ENCODE peak calls at places on chromosomes 12 and 14, in six cellular contexts. One of them, this sample, is unnamed.

GRCh38 chr14:32038876-32039275 is 38.2 kb upstream of the ARHGAP5 start:
- DNase-seq in lower leg skin: no peak
- DNase-seq in dorsolateral prefrontal cortex: no peak
- DNase-seq in naive thymus-derived CD4-positive, alpha-beta T cell: no peak
- DNase-seq in upper lobe of right lung: no peak
- DNase-seq in AG09309: no peak
- DNase-seq in this sample: no peak

GRCh38 chr14:64721391-64721791 is 17.2 kb downstream of the PLEKHG3 start:
- DNase-seq in lower leg skin: no peak
- DNase-seq in dorsolateral prefrontal cortex: no peak
- DNase-seq in naive thymus-derived CD4-positive, alpha-beta T cell: no peak
- DNase-seq in upper lobe of right lung: no peak
- DNase-seq in AG09309: peak
- DNase-seq in this sample: peak

GRCh38 chr12:128055567-128055966 is 211.4 kb upstream of the TMEM132C start:
- DNase-seq in lower leg skin: no peak
- DNase-seq in dorsolateral prefrontal cortex: no peak
- DNase-seq in naive thymus-derived CD4-positive, alpha-beta T cell: no peak
- DNase-seq in upper lobe of right lung: no peak
- DNase-seq in AG09309: no peak
- DNase-seq in this sample: peak

GRCh38 chr14:105021656-105022275 is 883 bp upstream of the CDCA4 start:
- DNase-seq in lower leg skin: no peak
- DNase-seq in dorsolateral prefrontal cortex: peak
- DNase-seq in naive thymus-derived CD4-positive, alpha-beta T cell: no peak
- DNase-seq in upper lobe of right lung: peak
- DNase-seq in AG09309: no peak
- DNase-seq in this sample: peak

GRCh38 chr12:51591020-51591901 is at the start of gene SCN8A:
- DNase-seq in lower leg skin: peak
- DNase-seq in dorsolateral prefrontal cortex: peak
- DNase-seq in naive thymus-derived CD4-positive, alpha-beta T cell: peak
- DNase-seq in upper lobe of right lung: peak
- DNase-seq in AG09309: no peak
- DNase-seq in this sample: peak

GRCh38 chr14:20632831-20633771 is 8.4 kb downstream of the OR6S1 start:
- DNase-seq in lower leg skin: no peak
- DNase-seq in dorsolateral prefrontal cortex: no peak
- DNase-seq in naive thymus-derived CD4-positive, alpha-beta T cell: peak
- DNase-seq in upper lobe of right lung: no peak
- DNase-seq in AG09309: no peak
- DNase-seq in this sample: peak

GRCh38 chr14:69712637-69713088 is 54.3 kb upstream of the SRSF5 start:
- DNase-seq in lower leg skin: peak
- DNase-seq in dorsolateral prefrontal cortex: no peak
- DNase-seq in naive thymus-derived CD4-positive, alpha-beta T cell: no peak
- DNase-seq in upper lobe of right lung: peak
- DNase-seq in AG09309: no peak
- DNase-seq in this sample: peak

GRCh38 chr12:20063116-20063515 is 305.2 kb upstream of the PDE3A start:
- DNase-seq in lower leg skin: no peak
- DNase-seq in dorsolateral prefrontal cortex: no peak
- DNase-seq in naive thymus-derived CD4-positive, alpha-beta T cell: no peak
- DNase-seq in upper lobe of right lung: no peak
- DNase-seq in AG09309: peak
- DNase-seq in this sample: no peak

GRCh38 chr12:75766263-75767160 is 255.1 kb upstream of the KRR1 start:
- DNase-seq in lower leg skin: no peak
- DNase-seq in dorsolateral prefrontal cortex: no peak
- DNase-seq in naive thymus-derived CD4-positive, alpha-beta T cell: no peak
- DNase-seq in upper lobe of right lung: no peak
- DNase-seq in AG09309: no peak
- DNase-seq in this sample: no peak

GRCh38 chr12:2507811-2508210 is 287.0 kb upstream of the FKBP4 start:
- DNase-seq in lower leg skin: no peak
- DNase-seq in dorsolateral prefrontal cortex: no peak
- DNase-seq in naive thymus-derived CD4-positive, alpha-beta T cell: no peak
- DNase-seq in upper lobe of right lung: no peak
- DNase-seq in AG09309: no peak
- DNase-seq in this sample: peak

GRCh38 chr14:104142136-104143041 is 4.0 kb downstream of the KIF26A start:
- DNase-seq in lower leg skin: peak
- DNase-seq in dorsolateral prefrontal cortex: no peak
- DNase-seq in naive thymus-derived CD4-positive, alpha-beta T cell: no peak
- DNase-seq in upper lobe of right lung: peak
- DNase-seq in AG09309: no peak
- DNase-seq in this sample: peak

GRCh38 chr12:51905507-51906438 is 1.5 kb upstream of the ACVRL1 start:
- DNase-seq in lower leg skin: peak
- DNase-seq in dorsolateral prefrontal cortex: no peak
- DNase-seq in naive thymus-derived CD4-positive, alpha-beta T cell: no peak
- DNase-seq in upper lobe of right lung: no peak
- DNase-seq in AG09309: no peak
- DNase-seq in this sample: peak

GRCh38 chr12:47870175-47870781 is 34.5 kb downstream of the VDR start:
- DNase-seq in lower leg skin: no peak
- DNase-seq in dorsolateral prefrontal cortex: no peak
- DNase-seq in naive thymus-derived CD4-positive, alpha-beta T cell: no peak
- DNase-seq in upper lobe of right lung: no peak
- DNase-seq in AG09309: peak
- DNase-seq in this sample: peak

GRCh38 chr12:116525418-116526001 is 33.7 kb upstream of the MAP1LC3B2 start:
- DNase-seq in lower leg skin: peak
- DNase-seq in dorsolateral prefrontal cortex: no peak
- DNase-seq in naive thymus-derived CD4-positive, alpha-beta T cell: no peak
- DNase-seq in upper lobe of right lung: no peak
- DNase-seq in AG09309: peak
- DNase-seq in this sample: peak

GRCh38 chr14:54366726-54367707 is 29.8 kb upstream of the CDKN3 start:
- DNase-seq in lower leg skin: no peak
- DNase-seq in dorsolateral prefrontal cortex: peak
- DNase-seq in naive thymus-derived CD4-positive, alpha-beta T cell: peak
- DNase-seq in upper lobe of right lung: no peak
- DNase-seq in AG09309: peak
- DNase-seq in this sample: peak

GRCh38 chr14:100893760-100894159 is 9.8 kb downstream of the RTL1 start:
- DNase-seq in lower leg skin: peak
- DNase-seq in dorsolateral prefrontal cortex: peak
- DNase-seq in naive thymus-derived CD4-positive, alpha-beta T cell: no peak
- DNase-seq in upper lobe of right lung: peak
- DNase-seq in AG09309: no peak
- DNase-seq in this sample: no peak

GRCh38 chr12:106331594-106331993 is 26.0 kb upstream of the POLR3B start:
- DNase-seq in lower leg skin: no peak
- DNase-seq in dorsolateral prefrontal cortex: no peak
- DNase-seq in naive thymus-derived CD4-positive, alpha-beta T cell: no peak
- DNase-seq in upper lobe of right lung: no peak
- DNase-seq in AG09309: no peak
- DNase-seq in this sample: no peak

GRCh38 chr12:50166776-50167025 is 468 bp downstream of the CERS5 start:
- DNase-seq in lower leg skin: peak
- DNase-seq in dorsolateral prefrontal cortex: no peak
- DNase-seq in naive thymus-derived CD4-positive, alpha-beta T cell: no peak
- DNase-seq in upper lobe of right lung: no peak
- DNase-seq in AG09309: no peak
- DNase-seq in this sample: no peak

GRCh38 chr12:14902465-14902864 is 16.8 kb upstream of the MGP start:
- DNase-seq in lower leg skin: no peak
- DNase-seq in dorsolateral prefrontal cortex: no peak
- DNase-seq in naive thymus-derived CD4-positive, alpha-beta T cell: no peak
- DNase-seq in upper lobe of right lung: no peak
- DNase-seq in AG09309: no peak
- DNase-seq in this sample: no peak

GRCh38 chr12:111407371-111408115 is 1.8 kb downstream of the SH2B3 start:
- DNase-seq in lower leg skin: no peak
- DNase-seq in dorsolateral prefrontal cortex: no peak
- DNase-seq in naive thymus-derived CD4-positive, alpha-beta T cell: no peak
- DNase-seq in upper lobe of right lung: no peak
- DNase-seq in AG09309: no peak
- DNase-seq in this sample: peak

GRCh38 chr14:30195946-30196345 is 268.3 kb upstream of the PRKD1 start:
- DNase-seq in lower leg skin: no peak
- DNase-seq in dorsolateral prefrontal cortex: no peak
- DNase-seq in naive thymus-derived CD4-positive, alpha-beta T cell: no peak
- DNase-seq in upper lobe of right lung: no peak
- DNase-seq in AG09309: no peak
- DNase-seq in this sample: no peak

GRCh38 chr12:102441077-102441596 is 39.2 kb downstream of the IGF1 start:
- DNase-seq in lower leg skin: no peak
- DNase-seq in dorsolateral prefrontal cortex: no peak
- DNase-seq in naive thymus-derived CD4-positive, alpha-beta T cell: no peak
- DNase-seq in upper lobe of right lung: no peak
- DNase-seq in AG09309: no peak
- DNase-seq in this sample: no peak

GRCh38 chr12:97404549-97404948 is 58.1 kb upstream of the RMST start:
- DNase-seq in lower leg skin: no peak
- DNase-seq in dorsolateral prefrontal cortex: peak
- DNase-seq in naive thymus-derived CD4-positive, alpha-beta T cell: no peak
- DNase-seq in upper lobe of right lung: no peak
- DNase-seq in AG09309: no peak
- DNase-seq in this sample: peak

GRCh38 chr14:95222870-95223398 is 65.6 kb upstream of the DICER1 start:
- DNase-seq in lower leg skin: peak
- DNase-seq in dorsolateral prefrontal cortex: no peak
- DNase-seq in naive thymus-derived CD4-positive, alpha-beta T cell: no peak
- DNase-seq in upper lobe of right lung: no peak
- DNase-seq in AG09309: no peak
- DNase-seq in this sample: no peak

GRCh38 chr12:57242691-57243454 is 8.1 kb downstream of the STAC3 start:
- DNase-seq in lower leg skin: no peak
- DNase-seq in dorsolateral prefrontal cortex: no peak
- DNase-seq in naive thymus-derived CD4-positive, alpha-beta T cell: peak
- DNase-seq in upper lobe of right lung: peak
- DNase-seq in AG09309: no peak
- DNase-seq in this sample: peak

GRCh38 chr14:78997811-78998210 is 827.6 kb downstream of the NRXN3 start:
- DNase-seq in lower leg skin: no peak
- DNase-seq in dorsolateral prefrontal cortex: peak
- DNase-seq in naive thymus-derived CD4-positive, alpha-beta T cell: no peak
- DNase-seq in upper lobe of right lung: no peak
- DNase-seq in AG09309: no peak
- DNase-seq in this sample: no peak

GRCh38 chr12:24820872-24821271 is 128.0 kb downstream of the BCAT1 start:
- DNase-seq in lower leg skin: no peak
- DNase-seq in dorsolateral prefrontal cortex: no peak
- DNase-seq in naive thymus-derived CD4-positive, alpha-beta T cell: no peak
- DNase-seq in upper lobe of right lung: no peak
- DNase-seq in AG09309: no peak
- DNase-seq in this sample: no peak

GRCh38 chr12:24810378-24810777 is 138.5 kb downstream of the BCAT1 start:
- DNase-seq in lower leg skin: no peak
- DNase-seq in dorsolateral prefrontal cortex: no peak
- DNase-seq in naive thymus-derived CD4-positive, alpha-beta T cell: no peak
- DNase-seq in upper lobe of right lung: no peak
- DNase-seq in AG09309: no peak
- DNase-seq in this sample: no peak

GRCh38 chr12:24814379-24815086 is 134.4 kb downstream of the BCAT1 start:
- DNase-seq in lower leg skin: no peak
- DNase-seq in dorsolateral prefrontal cortex: no peak
- DNase-seq in naive thymus-derived CD4-positive, alpha-beta T cell: no peak
- DNase-seq in upper lobe of right lung: no peak
- DNase-seq in AG09309: no peak
- DNase-seq in this sample: no peak

GRCh38 chr12:24815087-24815423 is 133.8 kb downstream of the BCAT1 start:
- DNase-seq in lower leg skin: no peak
- DNase-seq in dorsolateral prefrontal cortex: no peak
- DNase-seq in naive thymus-derived CD4-positive, alpha-beta T cell: no peak
- DNase-seq in upper lobe of right lung: no peak
- DNase-seq in AG09309: no peak
- DNase-seq in this sample: no peak
- H3K4me3 ChIP-seq in lower leg skin: no peak
- H3K4me3 ChIP-seq in dorsolateral prefrontal cortex: no peak
- H3K4me3 ChIP-seq in naive thymus-derived CD4-positive, alpha-beta T cell: peak
- H3K4me3 ChIP-seq in upper lobe of right lung: peak
- H3K4me3 ChIP-seq in AG09309: no peak
- H3K4me3 ChIP-seq in this sample: no peak

GRCh38 chr14:24399981-24400718 is 1.3 kb downstream of the NYNRIN start:
- DNase-seq in lower leg skin: no peak
- DNase-seq in dorsolateral prefrontal cortex: no peak
- DNase-seq in naive thymus-derived CD4-positive, alpha-beta T cell: no peak
- DNase-seq in upper lobe of right lung: no peak
- DNase-seq in AG09309: no peak
- DNase-seq in this sample: no peak

GRCh38 chr14:24395609-24396580 is 2.9 kb upstream of the NYNRIN start:
- DNase-seq in lower leg skin: no peak
- DNase-seq in dorsolateral prefrontal cortex: no peak
- DNase-seq in naive thymus-derived CD4-positive, alpha-beta T cell: no peak
- DNase-seq in upper lobe of right lung: no peak
- DNase-seq in AG09309: no peak
- DNase-seq in this sample: no peak

GRCh38 chr14:24397639-24398297 is 1.0 kb upstream of the NYNRIN start:
- DNase-seq in lower leg skin: no peak
- DNase-seq in dorsolateral prefrontal cortex: no peak
- DNase-seq in naive thymus-derived CD4-positive, alpha-beta T cell: no peak
- DNase-seq in upper lobe of right lung: no peak
- DNase-seq in AG09309: no peak
- DNase-seq in this sample: no peak

GRCh38 chr14:24398943-24399801 is at the start of gene NYNRIN:
- DNase-seq in lower leg skin: peak
- DNase-seq in dorsolateral prefrontal cortex: no peak
- DNase-seq in naive thymus-derived CD4-positive, alpha-beta T cell: peak
- DNase-seq in upper lobe of right lung: peak
- DNase-seq in AG09309: no peak
- DNase-seq in this sample: peak

GRCh38 chr14:24398298-24398942 is 383 bp upstream of the NYNRIN start:
- DNase-seq in lower leg skin: no peak
- DNase-seq in dorsolateral prefrontal cortex: no peak
- DNase-seq in naive thymus-derived CD4-positive, alpha-beta T cell: no peak
- DNase-seq in upper lobe of right lung: no peak
- DNase-seq in AG09309: no peak
- DNase-seq in this sample: peak
- H3K4me3 ChIP-seq in lower leg skin: no peak
- H3K4me3 ChIP-seq in dorsolateral prefrontal cortex: peak
- H3K4me3 ChIP-seq in naive thymus-derived CD4-positive, alpha-beta T cell: no peak
- H3K4me3 ChIP-seq in upper lobe of right lung: peak
- H3K4me3 ChIP-seq in AG09309: peak
- H3K4me3 ChIP-seq in this sample: no peak

DNA sequence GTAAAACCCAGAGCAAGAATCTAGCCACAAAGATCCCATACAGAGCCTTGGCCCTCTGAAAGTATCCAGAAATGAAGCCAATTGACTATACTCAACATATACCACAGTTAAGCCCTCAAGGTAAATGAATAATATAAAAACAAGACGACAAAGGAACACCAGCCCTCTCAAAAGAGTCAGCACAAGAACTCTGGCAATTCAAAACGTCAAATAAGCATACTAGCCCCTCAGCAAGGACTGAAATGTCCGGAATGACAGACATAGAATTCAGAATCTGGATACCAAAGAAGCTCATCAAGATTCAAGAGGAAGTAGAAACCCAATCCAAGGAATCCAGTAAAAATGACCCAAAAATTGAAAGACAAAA is 49.9 kb downstream of the GTF2A1 start:
- DNase-seq in lower leg skin: no peak
- DNase-seq in dorsolateral prefrontal cortex: no peak
- DNase-seq in naive thymus-derived CD4-positive, alpha-beta T cell: no peak
- DNase-seq in upper lobe of right lung: no peak
- DNase-seq in AG09309: no peak
- DNase-seq in this sample: no peak
- H3K4me3 ChIP-seq in lower leg skin: no peak
- H3K4me3 ChIP-seq in dorsolateral prefrontal cortex: peak
- H3K4me3 ChIP-seq in naive thymus-derived CD4-positive, alpha-beta T cell: peak
- H3K4me3 ChIP-seq in upper lobe of right lung: peak
- H3K4me3 ChIP-seq in AG09309: no peak
- H3K4me3 ChIP-seq in this sample: peak

GRCh38 chr14:22547309-22547947 is 41.6 kb downstream of the DAD1 start:
- DNase-seq in lower leg skin: no peak
- DNase-seq in dorsolateral prefrontal cortex: no peak
- DNase-seq in naive thymus-derived CD4-positive, alpha-beta T cell: no peak
- DNase-seq in upper lobe of right lung: no peak
- DNase-seq in AG09309: no peak
- DNase-seq in this sample: no peak
- H3K4me3 ChIP-seq in lower leg skin: no peak
- H3K4me3 ChIP-seq in dorsolateral prefrontal cortex: no peak
- H3K4me3 ChIP-seq in naive thymus-derived CD4-positive, alpha-beta T cell: peak
- H3K4me3 ChIP-seq in upper lobe of right lung: no peak
- H3K4me3 ChIP-seq in AG09309: no peak
- H3K4me3 ChIP-seq in this sample: no peak

This sample was measured in endodermal cell.